ENCODE peak calls at places on chromosomes 7 and 10, in seven cellular contexts. X is tibial nerve; R is left colon; J is H9; Z is frontal cortex; M is midbrain; H is activated CD8-positive, alpha-beta memory T cell treated with anti-CD3 and anti-CD28 coated beads for 24 hours. I is an unnamed sample.

GRCh38 chr7:70777251-70777650 is 354.7 kb upstream of the GALNT17 start:
- DNase-seq in X (no peak), R (no peak), J (no peak), Z (no peak), M (no peak), H (no peak), I (no peak)

GRCh38 chr7:137919987-137920386 is 73.2 kb upstream of the DGKI start:
- DNase-seq in X (no peak), R (no peak), J (no peak), Z (no peak), M (no peak), H (no peak), I (no peak)

GRCh38 chr7:81370857-81371256 is 399.0 kb downstream of the HGF start:
- DNase-seq in X (no peak), R (no peak), J (no peak), Z (no peak), M (no peak), H (no peak), I (no peak)

GRCh38 chr10:92699518-92700272 is 9.9 kb downstream of the HHEX start:
- DNase-seq in X (no peak), R (no peak), J (peak), Z (peak), M (no peak), H (peak), I (no peak)

GRCh38 chr10:87635498-87636312 is 24.0 kb upstream of the PAPSS2 start:
- DNase-seq in X (no peak), R (no peak), J (no peak), Z (no peak), M (no peak), H (no peak), I (no peak)

GRCh38 chr10:81026597-81026996 is 488.9 kb downstream of the SH2D4B start:
- DNase-seq in X (no peak), R (no peak), J (no peak), Z (no peak), M (no peak), H (no peak), I (no peak)

GRCh38 chr7:151808296-151809155 is 68.4 kb downstream of the PRKAG2 start:
- DNase-seq in X (no peak), R (no peak), J (no peak), Z (no peak), M (no peak), H (no peak), I (no peak)

GRCh38 chr7:3721422-3721821 is 420.4 kb downstream of the SDK1 start:
- DNase-seq in X (no peak), R (no peak), J (no peak), Z (no peak), M (no peak), H (no peak), I (no peak)

GRCh38 chr7:1571261-1571650 is 1.4 kb upstream of the PSMG3 start:
- DNase-seq in X (peak), R (no peak), J (no peak), Z (no peak), M (no peak), H (no peak), I (no peak)

GRCh38 chr10:32299354-32299980 is 47.5 kb downstream of the EPC1 start:
- DNase-seq in X (no peak), R (no peak), J (no peak), Z (no peak), M (no peak), H (no peak), I (no peak)

GRCh38 chr7:149860821-149861727 is 12.7 kb upstream of the ATP6V0E2 start:
- DNase-seq in X (no peak), R (no peak), J (peak), Z (no peak), M (no peak), H (no peak), I (no peak)

GRCh38 chr7:111571720-111572119 is 9.4 kb upstream of the IMMP2L start:
- DNase-seq in X (no peak), R (no peak), J (no peak), Z (no peak), M (no peak), H (no peak), I (no peak)

GRCh38 chr7:128791121-128791967 is 424 bp upstream of the CCDC136 start:
- DNase-seq in X (peak), R (peak), J (peak), Z (peak), M (peak), H (peak), I (peak)

GRCh38 chr10:116263870-116264269 is 9.1 kb downstream of the GFRA1 start:
- DNase-seq in X (no peak), R (no peak), J (no peak), Z (no peak), M (no peak), H (no peak), I (no peak)

GRCh38 chr7:104208421-104208780 is 588 bp upstream of the ORC5 start:
- DNase-seq in X (no peak), R (no peak), J (no peak), Z (no peak), M (no peak), H (no peak), I (no peak)

GRCh38 chr10:115706482-115707076 is 566.4 kb downstream of the GFRA1 start:
- DNase-seq in X (peak), R (no peak), J (no peak), Z (no peak), M (peak), H (no peak), I (no peak)

GRCh38 chr10:21194510-21194993 is 297.4 kb upstream of the NEBL start:
- DNase-seq in X (no peak), R (peak), J (no peak), Z (no peak), M (peak), H (no peak), I (no peak)

GRCh38 chr7:158856883-158857668 is 718 bp downstream of the DYNC2I1 start:
- DNase-seq in X (no peak), R (no peak), J (no peak), Z (no peak), M (no peak), H (no peak), I (no peak)

GRCh38 chr7:82593780-82594179 is 150.2 kb upstream of the CACNA2D1 start:
- DNase-seq in X (no peak), R (no peak), J (no peak), Z (no peak), M (no peak), H (no peak), I (no peak)

GRCh38 chr10:114726820-114727271 is 68.8 kb upstream of the ABLIM1 start:
- DNase-seq in X (no peak), R (no peak), J (no peak), Z (no peak), M (no peak), H (no peak), I (no peak)

GRCh38 chr7:153103219-153103618 is 343.7 kb downstream of the ACTR3B start:
- DNase-seq in X (no peak), R (no peak), J (no peak), Z (no peak), M (no peak), H (no peak), I (no peak)

GRCh38 chr7:19530852-19531251 is 178.0 kb downstream of the POLR1F start:
- DNase-seq in X (no peak), R (no peak), J (no peak), Z (no peak), M (no peak), H (no peak), I (no peak)

GRCh38 chr7:121752706-121753105 is 120.3 kb upstream of the PTPRZ1 start:
- DNase-seq in X (no peak), R (no peak), J (peak), Z (no peak), M (peak), H (no peak), I (no peak)

GRCh38 chr10:101892782-101893391 is 49.3 kb upstream of the KCNIP2 start:
- DNase-seq in X (no peak), R (no peak), J (no peak), Z (no peak), M (no peak), H (no peak), I (no peak)

GRCh38 chr7:75650671-75651070 is 88.1 kb downstream of the HIP1 start:
- DNase-seq in X (no peak), R (peak), J (no peak), Z (no peak), M (no peak), H (no peak), I (no peak)

GRCh38 chr7:147804032-147804431 is 786.5 kb upstream of the C7orf33 start:
- DNase-seq in X (no peak), R (no peak), J (no peak), Z (no peak), M (no peak), H (no peak), I (no peak)

GRCh38 chr7:155456772-155457543 is 971 bp upstream of the EN2 start:
- DNase-seq in X (peak), R (peak), J (peak), Z (peak), M (peak), H (peak), I (peak)

GRCh38 chr10:63084690-63085377 is 48.3 kb upstream of the NRBF2 start:
- DNase-seq in X (no peak), R (no peak), J (no peak), Z (no peak), M (no peak), H (no peak), I (no peak)

GRCh38 chr7:73517241-73517995 is 4.7 kb downstream of the BAZ1B start:
- DNase-seq in X (no peak), R (no peak), J (no peak), Z (no peak), M (no peak), H (no peak), I (no peak)

GRCh38 chr7:106216517-106217088 is 68.2 kb downstream of the NAMPT start:
- DNase-seq in X (peak), R (peak), J (no peak), Z (peak), M (no peak), H (no peak), I (no peak)

GRCh38 chr10:121276046-121276445 is 322.2 kb downstream of the FGFR2 start:
- DNase-seq in X (no peak), R (no peak), J (no peak), Z (no peak), M (no peak), H (no peak), I (no peak)

GRCh38 chr7:104642551-104642950 is 314.1 kb downstream of the LHFPL3 start:
- DNase-seq in X (no peak), R (no peak), J (no peak), Z (no peak), M (no peak), H (no peak), I (no peak)